ENCODE peak calls at places on chromosomes 13 and 19, in seven cellular contexts. O, A, P, M, S, D and I are unnamed samples.

GRCh38 chr13:103694033-103694432 is 627.8 kb upstream of the SLC10A2 start:
- DNase-seq in O (no peak), A (no peak), P (no peak), M (no peak), S (no peak), D (no peak), I (no peak)

GRCh38 chr13:97856001-97856675 is 97.3 kb upstream of the IPO5 start:
- DNase-seq in O (no peak), A (no peak), P (peak; percentile 28), M (peak; percentile 36), S (peak; percentile 66), D (no peak), I (no peak)

GRCh38 chr19:39566064-39566463 is 26.1 kb upstream of the EID2 start:
- DNase-seq in O (no peak), A (no peak), P (no peak), M (peak; percentile 3), S (no peak), D (no peak), I (no peak)

GRCh38 chr13:40271511-40271910 is 394.9 kb downstream of the FOXO1 start:
- DNase-seq in O (peak; percentile 10), A (no peak), P (peak; percentile 13), M (no peak), S (no peak), D (no peak), I (no peak)

GRCh38 chr19:6720369-6721112 is at the start of gene C3:
- DNase-seq in O (no peak), A (no peak), P (peak; percentile 59), M (peak; percentile 94), S (peak; percentile 85), D (peak; percentile 85), I (no peak)

GRCh38 chr13:50369646-50370045 is 354.4 kb downstream of the KCNRG start:
- DNase-seq in O (no peak), A (no peak), P (no peak), M (no peak), S (no peak), D (no peak), I (no peak)

GRCh38 chr13:84481958-84482357 is 599.7 kb upstream of the SLITRK1 start:
- DNase-seq in O (no peak), A (no peak), P (no peak), M (peak; percentile 65), S (peak; percentile 78), D (peak; percentile 85), I (no peak)

GRCh38 chr13:27309967-27310598 is 39.5 kb downstream of the RASL11A start:
- DNase-seq in O (no peak), A (peak; percentile 75), P (no peak), M (peak; percentile 7), S (no peak), D (peak; percentile 51), I (no peak)

GRCh38 chr19:39923862-39924261 is 10.6 kb downstream of the FCGBP start:
- DNase-seq in O (no peak), A (no peak), P (no peak), M (no peak), S (no peak), D (no peak), I (no peak)

GRCh38 chr19:45512881-45513483 is 5.7 kb downstream of the VASP start:
- DNase-seq in O (no peak), A (no peak), P (no peak), M (no peak), S (no peak), D (no peak), I (no peak)

GRCh38 chr19:49475995-49476880 is 2.2 kb downstream of the FLT3LG start:
- DNase-seq in O (peak; percentile 74), A (no peak), P (no peak), M (peak; percentile 48), S (no peak), D (peak; percentile 54), I (no peak)

GRCh38 chr13:51524846-51525566 is 59.3 kb upstream of the WDFY2 start:
- DNase-seq in O (no peak), A (no peak), P (no peak), M (peak; percentile 47), S (peak; percentile 47), D (peak; percentile 75), I (no peak)

GRCh38 chr19:11736696-11737095 is 2.0 kb downstream of the ZNF823 start:
- DNase-seq in O (no peak), A (peak; percentile 38), P (peak; percentile 7), M (peak; percentile 33), S (peak; percentile 38), D (peak; percentile 42), I (peak; percentile 42)

GRCh38 chr13:100870898-100871297 is 196.3 kb upstream of the TMTC4 start:
- DNase-seq in O (no peak), A (no peak), P (no peak), M (no peak), S (no peak), D (no peak), I (no peak)

GRCh38 chr19:1001538-1002166 is 1.4 kb downstream of the GRIN3B start:
- DNase-seq in O (peak; percentile 70), A (peak; percentile 41), P (peak; percentile 60), M (no peak), S (no peak), D (peak; percentile 42), I (no peak)

GRCh38 chr13:19587635-19588300 is 26.4 kb upstream of the TPTE2 start:
- DNase-seq in O (peak; percentile 58), A (peak; percentile 80), P (peak; percentile 26), M (peak; percentile 57), S (peak; percentile 34), D (peak; percentile 54), I (peak; percentile 23)

GRCh38 chr19:1149259-1150045 is 24.6 kb downstream of the SBNO2 start:
- DNase-seq in O (no peak), A (no peak), P (no peak), M (no peak), S (no peak), D (no peak), I (no peak)

GRCh38 chr13:80962855-80963254 is 621.9 kb upstream of the SPRY2 start:
- DNase-seq in O (no peak), A (peak; percentile 21), P (no peak), M (peak; percentile 63), S (no peak), D (no peak), I (no peak)

GRCh38 chr19:17659996-17660395 is 28.2 kb downstream of the UNC13A start:
- DNase-seq in O (no peak), A (no peak), P (no peak), M (no peak), S (no peak), D (no peak), I (no peak)

GRCh38 chr13:109672545-109672944 is 113.8 kb downstream of the IRS2 start:
- DNase-seq in O (no peak), A (no peak), P (no peak), M (no peak), S (peak; percentile 36), D (no peak), I (no peak)

GRCh38 chr13:62482351-62482750 is 1066.7 kb upstream of the PCDH20 start:
- DNase-seq in O (no peak), A (peak; percentile 15), P (no peak), M (peak; percentile 3), S (no peak), D (peak; percentile 20), I (no peak)

GRCh38 chr13:55234311-55234710 is 1906.4 kb upstream of the PRR20A start:
- DNase-seq in O (no peak), A (no peak), P (no peak), M (no peak), S (no peak), D (no peak), I (no peak)

GRCh38 chr13:112588490-112589297 is 741 bp upstream of the TUBGCP3 start:
- DNase-seq in O (no peak), A (no peak), P (peak; percentile 47), M (no peak), S (no peak), D (no peak), I (no peak)
- H3K4me3 ChIP-seq in O (peak overlapping the region; percentile 78), A (peak overlapping the region; percentile 91), P (peak overlapping the region; percentile 79), M (peak overlapping the region; percentile 92), S (peak overlapping the region; percentile 90), D (peak overlapping the region; percentile 86), I (peak overlapping the region; percentile 97)

DNA sequence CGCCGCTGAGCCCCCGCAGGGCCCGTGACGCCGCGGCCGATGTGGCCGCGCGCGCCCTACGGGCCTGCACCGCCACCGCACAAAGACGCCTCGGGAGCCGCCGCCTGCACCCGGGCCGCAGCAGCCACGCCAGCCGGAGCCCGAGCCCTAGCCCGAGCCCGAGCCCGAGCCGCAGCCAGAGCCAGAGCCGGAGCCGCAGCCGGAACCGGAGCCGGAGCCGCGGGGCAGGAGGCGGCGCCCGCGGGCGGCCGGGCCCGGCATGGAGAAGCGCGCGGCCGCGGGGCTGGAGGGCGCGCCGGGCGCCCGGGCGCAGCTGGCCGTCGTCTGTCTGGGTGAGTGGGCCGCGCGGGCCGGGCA is 375 bp downstream of the LRP3 start:
- DNase-seq in O (no peak), A (no peak), P (peak; percentile 34), M (no peak), S (no peak), D (no peak), I (no peak)
- H3K4me3 ChIP-seq in O (no peak overlapping the region), A (peak overlapping the region; percentile 72), P (no peak overlapping the region), M (peak overlapping the region; percentile 63), S (peak overlapping the region; percentile 65), D (peak overlapping the region; percentile 51), I (no peak overlapping the region)

DNA sequence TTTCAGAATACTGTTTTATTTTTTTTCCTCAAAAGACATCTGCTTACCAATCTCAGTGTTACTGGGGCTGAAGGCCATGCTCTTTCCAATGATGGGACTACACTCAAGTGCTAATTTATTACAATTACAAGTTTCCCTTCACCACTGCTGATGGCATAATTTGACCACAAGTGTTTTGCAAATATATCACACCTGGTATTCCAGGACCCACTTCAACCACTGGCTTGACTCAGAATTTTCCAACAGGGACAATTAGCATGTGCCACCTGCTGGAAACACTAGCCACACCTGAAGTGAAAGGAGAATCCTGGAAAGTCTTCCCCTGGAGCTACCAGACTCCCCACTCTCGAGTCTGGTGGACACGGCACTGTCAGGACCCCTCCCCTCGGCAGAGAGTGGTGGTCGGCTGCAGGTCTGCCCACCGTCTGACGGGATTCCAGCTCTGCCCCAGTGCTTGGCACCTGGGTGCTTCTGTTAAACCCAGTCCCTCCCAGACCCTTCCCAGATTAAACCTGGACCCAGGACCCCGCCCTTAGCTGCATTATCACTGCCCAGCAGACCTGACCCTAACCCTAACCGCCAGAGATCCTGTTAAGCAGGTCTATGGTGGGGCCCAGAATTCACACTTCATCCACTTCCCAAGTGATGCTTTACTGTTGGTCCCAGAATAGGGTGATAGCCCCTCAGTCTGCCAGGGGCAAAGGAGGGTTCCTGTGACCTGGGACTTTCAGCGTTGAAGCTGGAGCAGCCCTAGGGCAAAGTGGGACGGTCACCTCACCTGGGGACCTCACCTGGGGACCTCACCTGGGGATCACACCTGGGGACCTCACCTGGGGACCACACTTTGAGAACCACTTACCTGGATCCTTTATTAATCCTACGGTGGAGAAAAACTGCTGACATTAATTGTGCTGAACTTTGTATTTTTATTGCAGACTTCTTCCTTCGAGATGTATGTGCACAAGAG is 17.6 kb upstream of the RASA3 start:
- DNase-seq in O (no peak), A (no peak), P (no peak), M (no peak), S (no peak), D (no peak), I (no peak)
- H3K4me3 ChIP-seq in O (peak overlapping the region; percentile 39), A (no peak overlapping the region), P (no peak overlapping the region), M (no peak overlapping the region), S (no peak overlapping the region), D (no peak overlapping the region), I (no peak overlapping the region)

DNA sequence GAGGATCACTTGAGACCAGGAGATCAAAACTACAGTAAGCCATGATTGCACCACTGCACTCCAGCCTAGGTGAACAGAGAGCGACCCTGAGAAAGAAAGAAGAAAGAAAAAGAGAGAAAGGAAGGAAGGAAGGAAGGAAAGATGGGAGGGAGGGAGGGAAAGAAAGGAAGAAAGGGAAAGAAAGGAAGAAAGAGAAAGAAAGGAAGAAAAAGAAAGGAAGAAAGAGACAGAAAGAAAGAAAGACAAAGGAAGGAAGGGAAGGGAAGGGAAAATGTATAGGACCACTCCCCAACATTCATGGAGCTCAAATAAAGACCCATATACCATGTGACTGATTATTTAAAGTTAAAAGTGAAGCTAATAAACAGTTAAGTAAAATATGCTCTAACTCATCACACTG is 39.9 kb downstream of the SYDE1 start:
- DNase-seq in O (no peak), A (no peak), P (no peak), M (no peak), S (no peak), D (no peak), I (no peak)
- H3K4me3 ChIP-seq in O (no peak overlapping the region), A (no peak overlapping the region), P (no peak overlapping the region), M (no peak overlapping the region), S (no peak overlapping the region), D (no peak overlapping the region), I (no peak overlapping the region)